ENCODE peak calls at places on chromosomes 1 and 21, in six cellular contexts. F, Z, N, B, H and Q are unnamed samples.

GRCh38 chr1:162564762-162565218 is 3.3 kb downstream of the UAP1 start:
- DNase-seq in F (no peak), Z (peak), N (no peak), B (no peak), H (no peak), Q (peak)

GRCh38 chr21:45515241-45516061 is 26.8 kb downstream of the SLC19A1 start:
- DNase-seq in F (no peak), Z (peak), N (no peak), B (peak), H (no peak), Q (no peak)

GRCh38 chr1:61076728-61077675 is 5.4 kb upstream of the NFIA start:
- DNase-seq in F (peak), Z (peak), N (peak), B (peak), H (no peak), Q (peak)

GRCh38 chr1:48493970-48494769 is 22.2 kb upstream of the SPATA6 start:
- DNase-seq in F (no peak), Z (peak), N (no peak), B (no peak), H (no peak), Q (peak)

GRCh38 chr1:116987256-116987555 is 14.4 kb upstream of the CD101 start:
- DNase-seq in F (no peak), Z (no peak), N (no peak), B (peak), H (no peak), Q (no peak)

GRCh38 chr1:93344886-93345632 is 648 bp upstream of the DR1 start:
- DNase-seq in F (no peak), Z (peak), N (no peak), B (no peak), H (no peak), Q (peak)

GRCh38 chr21:33993286-33994231 is 78.0 kb upstream of the ATP5PO start:
- DNase-seq in F (no peak), Z (no peak), N (no peak), B (no peak), H (no peak), Q (no peak)

GRCh38 chr1:96234299-96234698 is 487.3 kb upstream of the PTBP2 start:
- DNase-seq in F (no peak), Z (peak), N (no peak), B (no peak), H (no peak), Q (peak)

GRCh38 chr1:206508956-206509355 is 1.6 kb downstream of the RASSF5 start:
- DNase-seq in F (no peak), Z (no peak), N (no peak), B (peak), H (no peak), Q (peak)

GRCh38 chr1:48966583-48966982 is 189.9 kb upstream of the BEND5 start:
- DNase-seq in F (no peak), Z (no peak), N (no peak), B (no peak), H (no peak), Q (peak)

GRCh38 chr1:156964431-156964830 is 44.0 kb downstream of the LRRC71 start:
- DNase-seq in F (no peak), Z (no peak), N (no peak), B (no peak), H (no peak), Q (no peak)

GRCh38 chr1:82565546-82565945 is 764.8 kb downstream of the ADGRL2 start:
- DNase-seq in F (no peak), Z (no peak), N (peak), B (no peak), H (no peak), Q (peak)

GRCh38 chr1:73205294-73205973 is 923.1 kb upstream of the NEGR1 start:
- DNase-seq in F (no peak), Z (peak), N (no peak), B (no peak), H (no peak), Q (peak)

GRCh38 chr1:246265481-246265880 is 241.6 kb downstream of the SMYD3 start:
- DNase-seq in F (no peak), Z (no peak), N (no peak), B (no peak), H (no peak), Q (no peak)

GRCh38 chr1:221164029-221164428 is 284.8 kb downstream of the HLX start:
- DNase-seq in F (no peak), Z (no peak), N (no peak), B (no peak), H (no peak), Q (no peak)

GRCh38 chr1:143748906-143749305 is 222.9 kb downstream of the FAM72C start:
- DNase-seq in F (no peak), Z (no peak), N (no peak), B (no peak), H (no peak), Q (no peak)

GRCh38 chr1:206979379-206980043 is 9.3 kb upstream of the FCAMR start:
- DNase-seq in F (no peak), Z (peak), N (no peak), B (no peak), H (peak), Q (peak)

GRCh38 chr1:156383023-156383422 is 14.0 kb downstream of the RHBG start:
- DNase-seq in F (no peak), Z (peak), N (peak), B (peak), H (peak), Q (peak)

GRCh38 chr1:96236156-96236739 is 485.3 kb upstream of the PTBP2 start:
- DNase-seq in F (no peak), Z (peak), N (peak), B (no peak), H (peak), Q (peak)

GRCh38 chr21:15250384-15250783 is 185.6 kb upstream of the NRIP1 start:
- DNase-seq in F (no peak), Z (no peak), N (no peak), B (no peak), H (no peak), Q (peak)

GRCh38 chr1:27026621-27027574 is 14.2 kb upstream of the TENT5B start:
- DNase-seq in F (no peak), Z (peak), N (no peak), B (no peak), H (peak), Q (peak)

GRCh38 chr1:7278827-7279752 is 492.0 kb upstream of the VAMP3 start:
- DNase-seq in F (no peak), Z (no peak), N (no peak), B (no peak), H (peak), Q (no peak)

DNA sequence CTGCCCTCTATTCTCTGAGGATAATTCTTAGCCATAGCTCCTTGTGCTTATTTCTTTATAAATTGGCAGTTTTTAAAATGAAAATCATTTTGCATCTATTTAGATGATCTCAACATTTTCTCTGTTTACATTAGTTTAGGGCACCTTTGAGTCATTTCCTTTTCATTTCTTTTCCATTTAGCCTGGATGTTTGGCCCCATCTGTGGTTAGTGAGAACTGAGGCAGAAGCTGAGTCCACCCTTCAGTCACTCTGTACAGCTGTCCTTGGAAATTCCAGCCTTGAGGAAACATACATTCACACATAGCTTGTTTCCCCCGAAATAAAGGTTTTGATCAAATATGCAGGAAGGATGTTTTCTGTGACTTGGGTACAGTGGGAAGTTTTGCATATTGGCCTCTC is 123.7 kb downstream of the NTNG1 start:
- DNase-seq in F (no peak), Z (no peak), N (no peak), B (no peak), H (no peak), Q (peak)
- H3K4me3 ChIP-seq in F (no peak), Z (no peak), N (no peak), B (no peak), H (no peak), Q (no peak)

DNA sequence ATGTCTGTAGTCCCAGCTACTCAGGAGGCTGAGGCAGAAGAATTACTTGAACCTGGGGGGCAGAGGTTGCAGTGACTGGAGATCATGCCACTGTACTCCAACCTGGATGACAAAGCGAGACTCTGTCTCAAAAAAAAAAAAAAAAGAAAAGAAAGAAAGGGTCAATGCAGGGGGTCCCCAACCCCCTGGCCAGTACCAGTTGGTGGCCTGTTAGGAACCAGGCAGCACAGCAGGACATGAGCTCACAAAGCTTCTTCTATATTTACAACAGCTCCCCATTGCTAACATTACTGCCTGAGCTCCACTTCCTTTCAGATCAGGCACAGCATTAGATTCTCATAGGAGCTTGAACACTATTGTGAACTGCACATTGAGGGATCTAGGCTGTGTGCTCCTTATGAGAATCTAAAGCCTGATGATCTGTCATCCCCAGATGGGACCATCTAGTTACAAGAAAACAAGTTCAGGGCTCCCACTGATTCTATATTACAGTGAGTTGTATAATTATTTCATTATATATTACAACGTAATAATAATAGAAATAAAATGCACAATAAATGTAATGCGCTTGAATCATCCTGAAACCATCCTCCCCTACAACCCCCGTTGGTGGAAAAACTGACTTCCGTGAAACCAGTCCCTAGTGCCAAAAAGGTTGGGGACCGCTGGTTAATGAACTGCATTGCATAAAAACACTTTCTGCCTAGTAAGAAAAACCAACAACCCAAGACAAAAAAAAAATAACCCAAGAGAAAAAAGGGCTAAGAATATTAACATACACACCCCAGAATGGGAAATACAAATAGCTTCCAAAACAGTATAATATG is 2.8 kb downstream of the ZBTB8OS start:
- DNase-seq in F (no peak), Z (no peak), N (no peak), B (no peak), H (no peak), Q (no peak)
- H3K4me3 ChIP-seq in F (no peak), Z (no peak), N (no peak), B (no peak), H (no peak), Q (no peak)

GRCh38 chr1:204830671-204831585 is 39.7 kb upstream of the NFASC start:
- DNase-seq in F (no peak), Z (peak), N (no peak), B (no peak), H (no peak), Q (no peak)
- H3K4me3 ChIP-seq in F (no peak), Z (no peak), N (no peak), B (no peak), H (no peak), Q (no peak)

GRCh38 chr1:235861857-235862256 is 4.8 kb downstream of the LYST start:
- DNase-seq in F (no peak), Z (no peak), N (no peak), B (no peak), H (no peak), Q (no peak)

GRCh38 chr1:235864965-235865525 is 1.7 kb downstream of the LYST start:
- DNase-seq in F (no peak), Z (no peak), N (no peak), B (no peak), H (no peak), Q (no peak)

GRCh38 chr1:235866207-235866912 is at the start of gene LYST:
- DNase-seq in F (no peak), Z (peak), N (no peak), B (peak), H (peak), Q (peak)

GRCh38 chr1:235865565-235866206 is 1.0 kb downstream of the LYST start:
- DNase-seq in F (no peak), Z (no peak), N (no peak), B (no peak), H (no peak), Q (peak)

DNA sequence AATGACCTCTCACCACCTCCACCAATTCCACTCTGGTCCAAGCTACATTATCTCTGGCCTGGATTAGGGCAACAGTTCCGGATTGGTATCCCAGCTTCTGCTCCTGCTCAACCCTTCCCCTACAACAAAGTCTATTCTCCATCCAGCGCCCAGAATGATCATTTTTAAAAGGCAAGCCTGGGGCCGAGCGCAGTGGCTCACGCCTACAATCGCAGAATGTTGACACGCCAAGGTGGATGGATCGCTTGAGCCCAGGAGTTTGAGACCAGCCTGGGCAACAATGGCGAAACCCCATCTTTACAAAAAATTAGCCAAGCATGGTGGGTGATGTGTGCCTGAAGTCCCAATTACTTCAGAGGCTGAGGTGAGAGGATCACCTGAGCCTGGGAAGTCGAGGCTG is 2.2 kb downstream of the LYST start:
- DNase-seq in F (no peak), Z (no peak), N (no peak), B (no peak), H (no peak), Q (no peak)
- H3K4me3 ChIP-seq in F (no peak), Z (no peak), N (peak), B (no peak), H (no peak), Q (no peak)

DNA sequence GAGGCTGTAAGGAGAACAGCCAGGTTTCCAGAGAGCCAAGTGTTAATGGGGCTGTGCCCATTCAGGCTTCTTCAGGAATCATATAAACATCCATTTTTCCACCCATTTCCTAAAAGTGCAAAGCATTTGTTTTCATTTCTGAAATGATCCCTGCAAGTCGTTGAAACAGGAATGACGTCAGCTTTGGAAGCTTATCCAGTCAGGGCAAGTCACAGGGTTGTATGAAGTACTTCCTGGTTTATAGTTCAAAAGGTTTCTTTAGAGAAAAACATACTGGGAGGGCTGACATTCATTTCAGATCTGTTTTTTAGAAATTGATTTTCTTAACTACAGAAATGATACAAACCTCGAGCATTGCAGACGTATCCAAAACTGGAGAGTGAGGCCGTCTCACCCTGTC is 29.3 kb downstream of the IGSF5 start:
- DNase-seq in F (no peak), Z (no peak), N (no peak), B (no peak), H (no peak), Q (no peak)
- H3K4me3 ChIP-seq in F (no peak), Z (no peak), N (no peak), B (no peak), H (no peak), Q (no peak)

DNA sequence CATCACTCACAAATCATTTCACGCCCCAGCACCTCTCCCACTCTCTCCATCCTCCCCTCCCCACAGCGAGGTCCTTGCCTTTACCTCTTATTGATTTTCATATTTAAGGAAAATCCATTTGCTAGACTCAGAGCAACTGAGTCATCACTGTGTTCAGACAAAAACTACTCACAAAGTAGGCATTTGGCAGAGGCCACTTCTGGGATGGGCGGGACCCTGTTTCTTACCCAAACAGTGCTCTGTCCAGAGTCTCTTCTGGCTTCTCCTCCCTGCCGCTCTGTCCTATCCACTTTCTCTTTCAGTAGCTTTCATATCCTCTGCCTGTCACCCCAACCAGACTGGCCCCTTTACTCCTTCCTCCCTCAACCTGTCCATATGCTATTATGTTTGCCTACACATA is 2.4 kb upstream of the NAV1 start:
- DNase-seq in F (no peak), Z (no peak), N (no peak), B (no peak), H (no peak), Q (peak)
- H3K4me3 ChIP-seq in F (no peak), Z (no peak), N (no peak), B (no peak), H (no peak), Q (no peak)